ENCODE peak calls at places on chromosomes 16 and 17, in seven cellular contexts. I is heart left ventricle; G is left lung; S is endothelial cell; U is PC-9; X is CD8-positive, alpha-beta T cell; J is B cell. H is an unnamed sample.

GRCh38 chr17:71437176-71437575 is 683.6 kb upstream of the SOX9 start:
- DNase-seq in I (no peak), S (no peak), J (no peak), U (no peak), X (no peak), G (no peak), H (no peak)

GRCh38 chr17:38418693-38419507 is 9.4 kb upstream of the ARHGAP23 start:
- DNase-seq in J (peak), U (no peak), S (no peak), I (no peak), X (no peak), G (peak), H (no peak)

GRCh38 chr16:1272453-1273198 is 16.8 kb downstream of the TPSD1 start:
- DNase-seq in U (no peak), J (peak), G (no peak), I (no peak), S (no peak), X (no peak), H (no peak)

GRCh38 chr16:3129137-3130131 is 5.4 kb upstream of the ZNF213 start:
- DNase-seq in I (peak), U (peak), G (peak), S (peak), X (peak), J (peak), H (peak)

GRCh38 chr17:6233856-6234255 is 163.7 kb downstream of the WSCD1 start:
- DNase-seq in S (no peak), U (no peak), X (no peak), J (no peak), I (no peak), G (no peak), H (no peak)

GRCh38 chr16:68072038-68072695 is 13.0 kb upstream of the NFATC3 start:
- DNase-seq in G (no peak), X (no peak), I (peak), S (no peak), J (no peak), U (no peak), H (no peak)

GRCh38 chr17:46764709-46765401 is 53.6 kb downstream of the WNT3 start:
- DNase-seq in I (peak), X (no peak), J (no peak), S (no peak), U (peak), G (peak), H (no peak)

GRCh38 chr17:72576289-72576759 is 455.5 kb downstream of the SOX9 start:
- DNase-seq in U (peak), J (no peak), X (no peak), I (no peak), S (no peak), G (no peak), H (no peak)

GRCh38 chr16:49514391-49514980 is 140.9 kb downstream of the C16orf78 start:
- DNase-seq in G (no peak), S (no peak), U (no peak), J (no peak), I (no peak), X (no peak), H (no peak)

GRCh38 chr16:72409428-72409827 is 237.5 kb upstream of the PMFBP1 start:
- DNase-seq in X (no peak), S (no peak), G (no peak), I (no peak), U (no peak), J (no peak), H (no peak)

GRCh38 chr17:3002538-3003301 is 60.7 kb downstream of the OR1D5 start:
- DNase-seq in S (no peak), G (peak), I (peak), X (no peak), U (no peak), J (peak), H (peak)

GRCh38 chr17:39566092-39566491 is 41.6 kb downstream of the NEUROD2 start:
- DNase-seq in I (no peak), J (no peak), S (no peak), U (no peak), G (no peak), X (no peak), H (no peak)

GRCh38 chr16:104828-105374 is 26.9 kb downstream of the MPG start:
- DNase-seq in X (no peak), J (no peak), S (no peak), U (no peak), I (no peak), G (no peak), H (no peak)

GRCh38 chr16:87202346-87202745 is 114.8 kb downstream of the C16orf95 start:
- DNase-seq in S (no peak), G (no peak), U (no peak), I (no peak), X (no peak), J (no peak), H (no peak)

GRCh38 chr17:18970582-18971480 is 18.9 kb downstream of the SLC5A10 start:
- DNase-seq in J (no peak), S (no peak), G (no peak), U (no peak), X (no peak), I (no peak), H (no peak)
- TF ChIP-seq CTCF in J (no peak), S (no peak), G (no peak), U (peak), X (no peak), I (no peak), H (no peak)

GRCh38 chr16:85209526-85210121 is 97.4 kb upstream of the CIBAR2 start:
- DNase-seq in U (no peak), J (no peak), G (peak), X (no peak), S (no peak), I (peak), H (no peak)
- TF ChIP-seq CTCF in U (no peak), J (no peak), G (no peak), X (no peak), S (no peak), I (no peak), H (no peak)

GRCh38 chr17:17877548-17878358 is 41.0 kb upstream of the SREBF1 start:
- DNase-seq in G (no peak), X (no peak), U (no peak), J (no peak), S (no peak), I (peak), H (no peak)
- TF ChIP-seq CTCF in G (no peak), X (no peak), U (no peak), J (no peak), S (no peak), I (peak), H (no peak)

GRCh38 chr16:74872302-74872701 is 97.7 kb upstream of the FA2H start:
- DNase-seq in I (no peak), X (no peak), S (no peak), U (no peak), J (no peak), G (no peak), H (no peak)
- TF ChIP-seq CTCF in I (no peak), X (no peak), S (no peak), U (no peak), J (no peak), G (no peak), H (no peak)

DNA sequence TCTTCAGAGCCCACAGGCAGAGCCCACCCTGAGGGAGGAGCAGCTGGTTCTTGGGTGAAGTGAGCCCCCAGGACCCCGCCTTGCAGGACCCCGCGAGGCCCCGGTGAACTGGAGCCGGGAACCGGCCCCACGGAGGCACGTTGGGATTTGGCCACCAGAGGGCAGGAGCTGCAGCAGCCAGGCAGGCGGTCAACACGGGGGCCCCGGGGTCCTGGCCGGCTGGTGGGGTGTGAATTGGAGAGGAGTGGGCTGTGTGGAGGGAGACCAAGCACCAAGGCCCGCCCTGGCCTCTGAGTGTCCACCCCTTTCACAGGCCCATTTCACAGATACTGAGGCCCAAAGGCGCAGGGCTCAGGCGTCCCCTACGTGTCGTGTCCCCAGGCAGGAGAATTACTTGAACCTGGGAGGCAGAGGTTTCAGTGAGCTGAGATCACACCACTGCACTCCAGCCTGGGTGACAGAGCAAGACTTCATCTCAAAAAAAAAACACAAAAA is 2.2 kb downstream of the DPEP1 start:
- DNase-seq in U (no peak), G (no peak), X (peak), I (no peak), J (no peak), S (no peak), H (no peak)
- TF ChIP-seq CTCF in U (peak), G (peak), X (no peak), I (peak), J (peak), S (peak), H (peak)

GRCh38 chr17:44759096-44759915 is 518 bp downstream of the ADAM11 start:
- DNase-seq in I (no peak), J (no peak), U (no peak), G (peak), S (no peak), X (no peak), H (no peak)

GRCh38 chr17:44760474-44761308 is 1.9 kb downstream of the ADAM11 start:
- DNase-seq in I (no peak), S (no peak), U (no peak), X (no peak), J (no peak), G (peak), H (no peak)

GRCh38 chr17:44763170-44763569 is 4.4 kb downstream of the ADAM11 start:
- DNase-seq in G (peak), J (no peak), S (no peak), I (no peak), U (no peak), X (no peak), H (no peak)

GRCh38 chr17:44759916-44760243 is 1.1 kb downstream of the ADAM11 start:
- DNase-seq in G (no peak), S (no peak), J (no peak), U (no peak), X (no peak), I (no peak), H (no peak)

GRCh38 chr17:44761932-44762810 is 3.4 kb downstream of the ADAM11 start:
- DNase-seq in I (no peak), X (no peak), U (no peak), S (no peak), G (peak), J (no peak), H (no peak)
- TF ChIP-seq CTCF in I (no peak), X (no peak), U (no peak), S (peak), G (no peak), J (no peak), H (no peak)

GRCh38 chr16:30623558-30624283 is 13.5 kb upstream of the ZNF689 start:
- DNase-seq in U (no peak), I (no peak), S (no peak), X (no peak), G (no peak), J (no peak), H (no peak)

GRCh38 chr16:30633526-30633925 is 17.2 kb upstream of the PRR14 start:
- DNase-seq in U (no peak), X (no peak), I (no peak), S (no peak), G (no peak), J (no peak), H (no peak)

GRCh38 chr16:30626230-30626629 is 16.0 kb upstream of the ZNF689 start:
- DNase-seq in J (no peak), X (no peak), G (no peak), U (no peak), S (no peak), I (no peak), H (no peak)

DNA sequence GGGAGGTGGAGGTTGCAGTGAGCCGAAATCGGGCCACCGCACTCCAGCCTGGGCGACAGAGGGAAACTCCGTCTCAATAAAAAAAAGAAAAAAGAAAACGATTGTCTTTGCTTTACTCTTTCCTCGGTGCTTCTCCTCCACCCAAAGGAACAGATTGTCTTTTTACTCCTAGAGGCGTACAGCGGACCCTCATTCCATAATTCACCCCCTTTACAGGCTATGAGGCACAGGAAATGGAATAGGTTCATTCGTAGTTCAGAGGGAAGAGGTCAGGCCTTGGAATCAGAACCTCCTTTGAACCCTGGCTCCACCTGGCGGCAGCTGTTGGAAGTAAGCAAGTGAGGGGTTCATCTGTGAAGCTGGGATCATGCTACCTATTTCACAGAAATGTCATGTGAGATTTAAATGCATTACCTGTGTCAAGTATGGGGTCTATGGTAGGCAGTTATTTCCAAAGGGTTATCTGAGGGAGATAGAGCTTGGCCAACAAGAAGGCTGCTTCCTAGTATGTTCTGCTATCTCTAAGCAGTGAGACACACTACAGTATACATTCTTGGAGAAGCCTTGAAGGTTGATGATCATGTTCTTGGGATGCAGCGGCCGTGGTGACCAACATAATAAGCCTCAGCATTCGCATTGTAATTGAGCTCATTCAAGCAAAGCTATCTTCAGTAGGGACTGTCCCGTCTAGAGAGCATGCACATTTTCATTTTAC is 18.6 kb upstream of the ZNF689 start:
- DNase-seq in X (peak), I (peak), J (peak), U (peak), S (peak), G (peak), H (peak)
- TF ChIP-seq CTCF in X (peak), I (peak), J (peak), U (peak), S (peak), G (peak), H (peak)

H was measured in CD14-positive monocyte.